ENCODE peak calls at places on chromosomes 16 and 17, in six cellular contexts. S, E, Z, K, F and P are unnamed samples.

GRCh38 chr16:400061-400540 is 1.6 kb upstream of the DECR2 start:
- DNase-seq in S (no peak), E (no peak), Z (no peak), K (no peak), F (no peak), P (no peak)

GRCh38 chr17:10265100-10265810 is 66.8 kb upstream of the GAS7 start:
- DNase-seq in S (no peak), E (no peak), Z (peak), K (peak), F (no peak), P (no peak)

GRCh38 chr17:65697661-65698060 is 136.2 kb upstream of the AXIN2 start:
- DNase-seq in S (no peak), E (no peak), Z (peak), K (no peak), F (no peak), P (no peak)

GRCh38 chr17:63841350-63842172 is 924 bp downstream of the SMARCD2 start:
- DNase-seq in S (no peak), E (peak), Z (peak), K (peak), F (peak), P (peak)

GRCh38 chr16:67399749-67400704 is 6.7 kb upstream of the TPPP3 start:
- DNase-seq in S (no peak), E (no peak), Z (no peak), K (no peak), F (no peak), P (no peak)

GRCh38 chr17:44075598-44076293 is 5.2 kb downstream of the G6PC3 start:
- DNase-seq in S (no peak), E (no peak), Z (no peak), K (no peak), F (no peak), P (no peak)

GRCh38 chr16:57519796-57520360 is 16.5 kb downstream of the CCDC102A start:
- DNase-seq in S (peak), E (peak), Z (peak), K (peak), F (peak), P (peak)

GRCh38 chr16:14186007-14186953 is 115.2 kb downstream of the MRTFB start:
- DNase-seq in S (no peak), E (peak), Z (peak), K (peak), F (no peak), P (peak)

GRCh38 chr16:17633146-17633966 is 162.6 kb upstream of the XYLT1 start:
- DNase-seq in S (no peak), E (no peak), Z (peak), K (peak), F (no peak), P (no peak)

GRCh38 chr17:44830359-44831269 is 527 bp upstream of the GJC1 start:
- DNase-seq in S (peak), E (peak), Z (peak), K (peak), F (no peak), P (peak)

GRCh38 chr17:61657338-61657737 is 66.3 kb upstream of the NACA2 start:
- DNase-seq in S (no peak), E (no peak), Z (no peak), K (no peak), F (no peak), P (no peak)

GRCh38 chr17:56910509-56911235 is 3.2 kb downstream of the TRIM25 start:
- DNase-seq in S (no peak), E (no peak), Z (no peak), K (no peak), F (no peak), P (no peak)

GRCh38 chr17:56908061-56908542 is 5.7 kb downstream of the TRIM25 start:
- DNase-seq in S (no peak), E (no peak), Z (no peak), K (no peak), F (no peak), P (peak)

GRCh38 chr17:56913000-56913866 is 616 bp downstream of the TRIM25 start:
- DNase-seq in S (no peak), E (peak), Z (peak), K (peak), F (no peak), P (peak)

GRCh38 chr17:56912105-56912999 is 1.5 kb downstream of the TRIM25 start:
- DNase-seq in S (no peak), E (no peak), Z (no peak), K (peak), F (no peak), P (no peak)

DNA sequence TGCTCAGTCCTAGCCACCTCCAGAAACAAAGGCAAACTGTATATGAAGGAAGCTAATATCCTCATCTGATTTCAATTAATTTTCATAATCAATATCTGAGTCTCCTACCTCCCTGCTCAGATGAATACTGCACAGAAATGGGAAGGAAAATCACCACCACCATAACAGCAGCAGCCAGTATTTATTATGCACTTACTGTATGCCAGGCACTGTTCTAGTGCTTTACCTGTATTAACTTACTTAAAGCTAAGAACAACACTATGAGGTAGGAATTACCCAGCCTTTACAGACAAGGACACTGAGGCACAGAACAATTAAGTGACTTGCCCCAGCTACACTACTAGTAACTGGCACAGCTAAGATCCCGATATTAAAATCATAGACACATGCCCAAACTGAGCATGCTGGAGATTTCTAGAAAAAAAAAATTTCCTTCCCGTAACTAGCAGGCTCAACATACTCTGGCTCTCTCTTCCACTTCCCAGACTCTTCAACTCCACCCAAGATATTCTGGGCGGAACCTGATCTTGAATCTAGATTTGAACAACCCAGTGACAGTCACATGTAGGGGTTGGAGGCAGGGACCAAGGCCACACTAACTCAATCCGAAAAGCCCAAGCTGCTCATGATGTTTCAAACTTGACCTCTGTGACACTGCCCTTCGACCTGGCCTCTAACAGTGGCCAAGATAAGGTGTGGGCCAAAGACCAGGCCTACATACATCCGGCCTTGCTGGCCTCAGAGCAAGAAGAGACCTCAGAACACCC is 3.9 kb downstream of the TRIM25 start:
- DNase-seq in S (no peak), E (no peak), Z (no peak), K (peak), F (no peak), P (no peak)
- H3K4me2 ChIP-seq in S (peak), E (no peak), Z (peak), K (peak), F (peak), P (no peak)

DNA sequence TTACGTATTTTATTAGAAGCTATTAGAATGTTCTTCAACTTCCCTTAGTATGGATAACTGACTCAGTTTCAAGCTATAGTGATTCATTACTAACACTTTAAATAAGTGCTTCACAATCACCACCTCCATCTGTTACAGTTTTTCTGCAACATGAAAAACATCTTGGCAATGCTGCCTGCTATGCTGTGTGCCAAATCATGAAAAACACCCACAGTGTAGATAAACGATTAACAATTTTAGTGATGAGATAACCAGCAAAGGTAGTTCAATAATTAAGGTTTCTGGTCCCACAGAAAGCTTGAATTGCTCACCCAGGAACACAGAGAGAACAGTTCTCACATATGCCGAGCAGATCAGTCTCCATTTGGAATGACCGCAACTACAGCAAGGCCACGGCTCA is 51.4 kb upstream of the SLC25A19 start:
- DNase-seq in S (no peak), E (no peak), Z (no peak), K (peak), F (no peak), P (no peak)
- H3K4me2 ChIP-seq in S (no peak), E (no peak), Z (no peak), K (peak), F (peak), P (peak)

GRCh38 chr17:40500709-40501108 is 714 bp downstream of the TNS4 start:
- DNase-seq in S (no peak), E (no peak), Z (no peak), K (no peak), F (no peak), P (no peak)
- H3K4me2 ChIP-seq in S (peak), E (no peak), Z (no peak), K (no peak), F (no peak), P (no peak)

GRCh38 chr17:80901319-80901718 is 90.3 kb upstream of the CHMP6 start:
- DNase-seq in S (no peak), E (no peak), Z (no peak), K (no peak), F (no peak), P (no peak)
- H3K4me2 ChIP-seq in S (no peak), E (no peak), Z (no peak), K (no peak), F (no peak), P (no peak)

GRCh38 chr16:50679676-50680555 is 1.2 kb downstream of the SNX20 start:
- DNase-seq in S (no peak), E (no peak), Z (no peak), K (no peak), F (no peak), P (no peak)
- H3K4me2 ChIP-seq in S (no peak), E (no peak), Z (no peak), K (no peak), F (peak), P (peak)

DNA sequence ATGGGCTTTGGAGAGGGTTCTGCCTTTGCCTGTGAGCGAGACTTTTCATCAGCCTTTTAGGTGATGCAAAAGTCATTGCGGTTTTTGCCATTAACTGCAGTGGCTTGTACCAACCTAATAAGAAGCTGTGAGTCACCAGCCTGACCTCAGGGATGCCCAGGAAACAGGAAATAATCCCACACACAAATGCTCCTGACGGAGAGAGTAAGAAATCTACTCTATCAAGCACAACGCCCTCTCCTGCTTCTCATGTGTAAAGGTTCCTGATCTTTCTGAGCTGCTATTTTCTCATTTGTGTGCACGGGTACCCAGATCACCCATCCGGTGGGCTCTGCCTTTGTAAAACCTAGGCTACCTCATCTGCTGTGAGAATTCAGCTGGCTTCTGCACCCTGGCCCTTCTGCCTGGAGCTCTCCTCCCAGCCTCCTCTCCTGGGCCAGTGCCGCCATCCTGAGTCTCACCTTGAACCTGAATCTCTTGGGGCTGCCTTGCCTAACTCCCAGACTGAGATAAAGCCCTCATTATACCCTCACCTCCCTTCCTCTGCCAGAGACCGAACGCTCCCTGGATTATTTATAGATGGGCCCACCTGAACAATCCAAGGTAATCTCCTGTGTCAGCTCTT is 299.7 kb downstream of the C16orf95 start:
- DNase-seq in S (peak), E (peak), Z (peak), K (peak), F (no peak), P (no peak)
- H3K4me2 ChIP-seq in S (peak), E (no peak), Z (no peak), K (no peak), F (no peak), P (no peak)

DNA sequence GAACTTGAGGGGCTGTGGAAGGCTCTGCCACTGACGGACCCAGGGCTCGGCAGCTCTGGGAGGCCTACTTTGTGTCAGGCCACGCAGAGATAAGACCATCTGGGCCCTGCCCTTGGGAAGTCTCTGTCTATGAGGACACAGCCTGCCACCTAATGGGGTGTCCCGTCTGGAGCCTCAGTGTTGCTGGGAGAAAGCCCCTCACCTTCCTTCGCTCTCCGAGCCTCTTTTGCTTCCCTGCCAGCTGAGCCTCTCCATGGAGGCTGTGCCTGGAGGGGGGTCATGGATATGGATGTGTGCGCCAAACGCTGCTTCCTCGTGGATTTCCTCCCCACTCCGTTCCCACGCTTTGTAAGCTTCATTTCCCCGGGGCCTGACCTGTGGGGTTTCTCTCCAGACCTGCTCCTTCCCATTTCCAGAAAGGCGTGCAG is 228.8 kb downstream of the SEC14L1 start:
- DNase-seq in S (no peak), E (no peak), Z (no peak), K (no peak), F (no peak), P (no peak)
- H3K4me2 ChIP-seq in S (no peak), E (no peak), Z (no peak), K (no peak), F (no peak), P (no peak)

GRCh38 chr16:31879937-31880321 is 6.3 kb downstream of the ZNF267 start:
- DNase-seq in S (no peak), E (no peak), Z (no peak), K (no peak), F (no peak), P (no peak)

GRCh38 chr16:31875112-31875803 is 1.7 kb downstream of the ZNF267 start:
- DNase-seq in S (no peak), E (no peak), Z (no peak), K (peak), F (no peak), P (peak)

GRCh38 chr16:31876955-31877828 is 3.6 kb downstream of the ZNF267 start:
- DNase-seq in S (no peak), E (no peak), Z (peak), K (peak), F (no peak), P (no peak)

GRCh38 chr16:31877876-31878642 is 4.5 kb downstream of the ZNF267 start:
- DNase-seq in S (no peak), E (no peak), Z (no peak), K (no peak), F (no peak), P (no peak)

GRCh38 chr16:31880322-31880979 is 6.8 kb downstream of the ZNF267 start:
- DNase-seq in S (no peak), E (no peak), Z (peak), K (peak), F (no peak), P (no peak)
- H3K4me2 ChIP-seq in S (no peak), E (no peak), Z (no peak), K (peak), F (no peak), P (no peak)

DNA sequence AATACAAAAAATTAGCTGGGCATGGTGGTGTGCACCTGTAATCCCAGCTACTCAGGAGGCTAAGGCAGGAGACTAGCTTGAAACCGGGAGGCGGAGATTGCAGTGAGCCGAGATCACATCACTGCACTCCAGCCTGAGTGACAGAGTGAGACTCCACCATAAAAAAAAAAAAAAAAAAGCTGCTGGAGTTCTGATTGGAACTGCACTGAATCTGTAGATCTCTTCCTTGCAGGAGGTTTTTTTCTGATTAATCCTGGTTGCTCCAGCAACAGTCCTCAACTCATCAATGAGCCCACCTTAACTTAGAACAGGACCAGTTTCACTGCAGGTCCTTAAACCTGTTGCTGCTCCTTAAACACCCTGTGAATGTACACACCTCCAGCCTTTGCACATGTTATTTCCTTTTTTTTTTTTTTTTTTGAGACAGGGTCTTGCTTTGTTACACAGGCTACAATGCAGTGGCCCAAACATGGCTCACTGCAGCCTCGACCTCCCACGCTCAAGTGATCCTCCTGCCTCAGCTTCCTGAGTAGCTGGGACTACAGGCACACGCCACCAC is 1.6 kb upstream of the ODAD4 start:
- DNase-seq in S (no peak), E (no peak), Z (no peak), K (no peak), F (no peak), P (no peak)
- H3K4me2 ChIP-seq in S (peak), E (peak), Z (peak), K (no peak), F (peak), P (peak)